ENCODE peak calls at places on chromosome 19, in seven cellular contexts. One of them, this sample, is unnamed. For H3K36me3, the result is how much of the 10 kb centered on the place peaks cover.

GRCh38 chr19:16585808-16586476 is 13.7 kb upstream of the SLC35E1 start:
- DNase-seq in hepatocyte: no peak
- DNase-seq in MM.1S: peak
- DNase-seq in GM23248: no peak
- DNase-seq in GM23338: no peak
- DNase-seq in PC-3: no peak
- DNase-seq in neural progenitor cell: no peak
- DNase-seq in this sample: peak

GRCh38 chr19:21463449-21464105 is 41.8 kb upstream of the ZNF429 start:
- DNase-seq in hepatocyte: peak
- DNase-seq in MM.1S: no peak
- DNase-seq in GM23248: no peak
- DNase-seq in GM23338: peak
- DNase-seq in PC-3: peak
- DNase-seq in neural progenitor cell: peak
- DNase-seq in this sample: no peak

GRCh38 chr19:30781519-30781918 is 409.3 kb downstream of the ZNF536 start:
- DNase-seq in hepatocyte: peak
- DNase-seq in MM.1S: no peak
- DNase-seq in GM23248: no peak
- DNase-seq in GM23338: no peak
- DNase-seq in PC-3: no peak
- DNase-seq in neural progenitor cell: no peak
- DNase-seq in this sample: no peak

GRCh38 chr19:18562086-18562485 is 4.4 kb downstream of the KXD1 start:
- DNase-seq in hepatocyte: no peak
- DNase-seq in MM.1S: no peak
- DNase-seq in GM23248: peak
- DNase-seq in GM23338: no peak
- DNase-seq in PC-3: no peak
- DNase-seq in neural progenitor cell: no peak
- DNase-seq in this sample: no peak

GRCh38 chr19:16441661-16442071 is 30.1 kb downstream of the EPS15L1 start:
- DNase-seq in hepatocyte: peak
- DNase-seq in MM.1S: no peak
- DNase-seq in GM23248: peak
- DNase-seq in GM23338: peak
- DNase-seq in PC-3: peak
- DNase-seq in neural progenitor cell: peak
- DNase-seq in this sample: peak

GRCh38 chr19:48500830-48501445 is 10.7 kb downstream of the LMTK3 start:
- DNase-seq in hepatocyte: no peak
- DNase-seq in MM.1S: no peak
- DNase-seq in GM23248: no peak
- DNase-seq in GM23338: no peak
- DNase-seq in PC-3: no peak
- DNase-seq in neural progenitor cell: no peak
- DNase-seq in this sample: no peak

GRCh38 chr19:16769385-16769784 is 49.7 kb downstream of the NWD1 start:
- DNase-seq in hepatocyte: no peak
- DNase-seq in MM.1S: no peak
- DNase-seq in GM23248: no peak
- DNase-seq in GM23338: no peak
- DNase-seq in PC-3: no peak
- DNase-seq in neural progenitor cell: no peak
- DNase-seq in this sample: no peak

GRCh38 chr19:35211545-35212230 is 16.9 kb downstream of the FAM187B start:
- DNase-seq in hepatocyte: no peak
- DNase-seq in MM.1S: peak
- DNase-seq in GM23248: no peak
- DNase-seq in GM23338: no peak
- DNase-seq in PC-3: no peak
- DNase-seq in neural progenitor cell: no peak
- DNase-seq in this sample: peak

GRCh38 chr19:18629166-18630088 is 7.4 kb upstream of the KLHL26 start:
- DNase-seq in hepatocyte: no peak
- DNase-seq in MM.1S: no peak
- DNase-seq in GM23248: no peak
- DNase-seq in GM23338: no peak
- DNase-seq in PC-3: no peak
- DNase-seq in neural progenitor cell: peak
- DNase-seq in this sample: no peak

GRCh38 chr19:35063940-35064818 is 22.7 kb downstream of the HPN start:
- DNase-seq in hepatocyte: peak
- DNase-seq in MM.1S: no peak
- DNase-seq in GM23248: peak
- DNase-seq in GM23338: no peak
- DNase-seq in PC-3: peak
- DNase-seq in neural progenitor cell: no peak
- DNase-seq in this sample: no peak

GRCh38 chr19:31378404-31378803 is 29.2 kb upstream of the TSHZ3 start:
- DNase-seq in hepatocyte: peak
- DNase-seq in MM.1S: no peak
- DNase-seq in GM23248: peak
- DNase-seq in GM23338: no peak
- DNase-seq in PC-3: peak
- DNase-seq in neural progenitor cell: no peak
- DNase-seq in this sample: no peak

GRCh38 chr19:52099497-52100138 is 4.1 kb upstream of the ZNF841 start:
- DNase-seq in hepatocyte: no peak
- DNase-seq in MM.1S: no peak
- DNase-seq in GM23248: no peak
- DNase-seq in GM23338: no peak
- DNase-seq in PC-3: peak
- DNase-seq in neural progenitor cell: no peak
- DNase-seq in this sample: no peak

GRCh38 chr19:48990400-48990799 is 2.7 kb downstream of the GYS1 start:
- DNase-seq in hepatocyte: no peak
- DNase-seq in MM.1S: no peak
- DNase-seq in GM23248: peak
- DNase-seq in GM23338: no peak
- DNase-seq in PC-3: no peak
- DNase-seq in neural progenitor cell: no peak
- DNase-seq in this sample: no peak

GRCh38 chr19:34480971-34481821 is at the start of gene WTIP:
- DNase-seq in hepatocyte: peak
- DNase-seq in MM.1S: no peak
- DNase-seq in GM23248: peak
- DNase-seq in GM23338: peak
- DNase-seq in PC-3: peak
- DNase-seq in neural progenitor cell: peak
- DNase-seq in this sample: no peak

GRCh38 chr19:56504581-56504980 is 3.1 kb upstream of the ZNF471 start:
- DNase-seq in hepatocyte: no peak
- DNase-seq in MM.1S: no peak
- DNase-seq in GM23248: peak
- DNase-seq in GM23338: no peak
- DNase-seq in PC-3: no peak
- DNase-seq in neural progenitor cell: no peak
- DNase-seq in this sample: no peak

GRCh38 chr19:54154603-54155345 is 4.7 kb downstream of the LENG1 start:
- DNase-seq in hepatocyte: no peak
- DNase-seq in MM.1S: no peak
- DNase-seq in GM23248: peak
- DNase-seq in GM23338: no peak
- DNase-seq in PC-3: no peak
- DNase-seq in neural progenitor cell: no peak
- DNase-seq in this sample: no peak

GRCh38 chr19:54155694-54156093 is 3.8 kb downstream of the LENG1 start:
- DNase-seq in hepatocyte: no peak
- DNase-seq in MM.1S: no peak
- DNase-seq in GM23248: no peak
- DNase-seq in GM23338: peak
- DNase-seq in PC-3: no peak
- DNase-seq in neural progenitor cell: no peak
- DNase-seq in this sample: no peak

GRCh38 chr19:54152878-54153524 is 6.5 kb downstream of the LENG1 start:
- DNase-seq in hepatocyte: no peak
- DNase-seq in MM.1S: no peak
- DNase-seq in GM23248: peak
- DNase-seq in GM23338: no peak
- DNase-seq in PC-3: no peak
- DNase-seq in neural progenitor cell: no peak
- DNase-seq in this sample: no peak

GRCh38 chr19:54152267-54152666 is 7.3 kb downstream of the LENG1 start:
- DNase-seq in hepatocyte: no peak
- DNase-seq in MM.1S: no peak
- DNase-seq in GM23248: no peak
- DNase-seq in GM23338: no peak
- DNase-seq in PC-3: no peak
- DNase-seq in neural progenitor cell: no peak
- DNase-seq in this sample: no peak

DNA sequence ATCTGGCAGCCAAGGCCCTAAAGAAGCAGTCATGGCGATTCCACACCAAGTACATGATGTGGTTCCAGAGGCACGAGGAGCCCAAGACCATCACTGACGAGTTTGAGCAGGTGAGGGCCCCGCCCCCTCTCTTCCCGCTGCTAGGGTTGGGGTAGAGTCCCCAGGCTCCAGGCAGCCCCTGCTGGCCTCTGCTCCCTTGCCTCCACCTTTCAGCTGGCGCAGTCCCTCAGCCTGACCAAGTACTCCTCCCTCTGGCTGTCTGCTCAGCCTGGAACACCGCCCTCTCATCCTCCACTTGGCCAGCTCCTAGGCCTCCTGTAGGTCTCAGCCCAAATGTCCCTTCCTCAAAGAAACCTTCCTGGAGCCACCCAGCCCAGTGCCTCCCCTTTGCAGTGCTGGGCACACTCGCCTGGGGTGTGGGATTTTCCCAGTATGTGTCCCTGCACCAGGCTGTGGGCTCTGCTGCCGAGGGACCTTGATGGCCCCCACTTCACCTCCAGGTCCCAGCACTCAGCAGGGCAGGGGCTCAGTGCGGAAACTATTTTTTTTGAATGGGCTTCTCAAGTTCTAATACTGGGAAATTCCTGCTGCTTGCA is 5.7 kb downstream of the LENG1 start:
- DNase-seq in hepatocyte: no peak
- DNase-seq in MM.1S: no peak
- DNase-seq in GM23248: peak
- DNase-seq in GM23338: no peak
- DNase-seq in PC-3: no peak
- DNase-seq in neural progenitor cell: no peak
- DNase-seq in this sample: no peak
- H3K36me3 ChIP-seq in hepatocyte: under half
- H3K36me3 ChIP-seq in MM.1S: under half
- H3K36me3 ChIP-seq in GM23248: under half
- H3K36me3 ChIP-seq in GM23338: under half
- H3K36me3 ChIP-seq in PC-3: half or more
- H3K36me3 ChIP-seq in neural progenitor cell: under half
- H3K36me3 ChIP-seq in this sample: half or more

DNA sequence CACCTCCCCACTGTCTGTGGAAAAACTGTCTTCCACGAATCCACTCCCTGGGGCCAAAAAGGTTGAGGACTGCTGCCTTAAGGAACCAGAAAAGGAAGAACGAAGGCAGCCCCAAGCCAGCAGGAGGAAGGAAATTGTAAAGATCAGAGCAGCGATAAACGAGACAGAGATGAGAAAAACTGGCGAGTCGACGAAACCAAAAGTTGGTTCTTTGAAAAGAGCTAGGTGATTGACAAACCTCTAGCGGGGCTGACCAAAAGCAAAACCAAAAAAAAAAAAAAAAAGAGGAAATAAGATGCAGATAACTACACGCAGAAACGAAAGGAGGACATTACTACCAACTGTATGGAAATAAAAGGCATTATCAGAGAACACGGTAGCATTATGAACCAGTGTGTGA is 76.9 kb downstream of the GADD45B start:
- DNase-seq in hepatocyte: no peak
- DNase-seq in MM.1S: peak
- DNase-seq in GM23248: peak
- DNase-seq in GM23338: no peak
- DNase-seq in PC-3: peak
- DNase-seq in neural progenitor cell: no peak
- DNase-seq in this sample: peak
- TF ChIP-seq EZH2phosphoT487 in hepatocyte: no peak
- TF ChIP-seq EZH2phosphoT487 in MM.1S: no peak
- TF ChIP-seq EZH2phosphoT487 in GM23248: no peak
- TF ChIP-seq EZH2phosphoT487 in GM23338: no peak
- TF ChIP-seq EZH2phosphoT487 in PC-3: no peak
- TF ChIP-seq EZH2phosphoT487 in neural progenitor cell: no peak
- TF ChIP-seq EZH2phosphoT487 in this sample: no peak

DNA sequence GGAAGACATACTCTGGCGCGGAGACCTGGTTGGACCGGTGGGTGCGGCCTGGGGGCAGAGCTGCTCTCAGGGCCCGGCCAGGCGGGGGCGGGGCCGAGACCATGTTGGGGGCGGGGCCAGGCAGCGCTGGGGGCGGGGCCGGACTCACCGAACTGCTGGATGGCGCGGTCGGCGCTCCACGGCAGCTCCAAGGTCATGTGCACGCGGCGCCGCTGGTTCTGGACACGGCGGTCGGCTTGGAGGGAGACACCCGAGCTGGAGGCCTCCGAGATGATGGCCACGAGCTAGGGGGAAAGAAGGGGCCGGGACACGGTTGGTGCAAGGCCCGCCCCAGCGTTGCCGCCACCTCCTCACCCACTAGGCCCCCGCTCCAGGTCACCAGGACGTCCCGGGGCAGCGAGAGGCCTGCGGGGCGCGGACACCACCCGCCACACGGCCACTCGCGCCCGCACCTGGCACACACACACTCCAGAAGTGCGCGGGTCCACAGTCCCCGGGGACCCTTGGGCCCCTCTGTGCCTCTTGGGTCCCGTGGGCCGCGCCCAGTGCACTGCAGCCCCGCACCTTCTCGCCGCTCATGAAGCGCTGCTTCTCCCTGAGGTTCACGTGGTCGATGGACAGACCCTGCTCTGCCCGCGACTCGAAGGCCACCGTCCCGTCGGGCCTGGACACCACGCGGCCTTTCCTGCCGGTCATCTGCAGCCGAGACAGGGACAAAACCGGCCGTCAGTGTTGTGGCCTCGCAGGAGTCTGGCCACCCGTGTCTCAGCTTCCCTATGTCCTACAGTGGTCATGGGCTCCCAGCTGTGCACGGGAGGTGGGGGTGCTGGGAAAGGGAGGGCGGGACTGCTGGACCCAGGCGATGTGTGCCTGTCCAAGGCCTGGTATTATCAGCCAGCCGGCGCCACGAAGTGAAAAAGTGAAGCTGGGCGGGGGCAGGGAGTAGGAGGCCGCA is 8.7 kb downstream of the GPX4 start:
- DNase-seq in hepatocyte: no peak
- DNase-seq in MM.1S: no peak
- DNase-seq in GM23248: peak
- DNase-seq in GM23338: peak
- DNase-seq in PC-3: no peak
- DNase-seq in neural progenitor cell: peak
- DNase-seq in this sample: no peak
- H3K36me3 ChIP-seq in hepatocyte: under half
- H3K36me3 ChIP-seq in MM.1S: under half
- H3K36me3 ChIP-seq in GM23248: under half
- H3K36me3 ChIP-seq in GM23338: under half
- H3K36me3 ChIP-seq in PC-3: under half
- H3K36me3 ChIP-seq in neural progenitor cell: under half
- H3K36me3 ChIP-seq in this sample: under half

DNA sequence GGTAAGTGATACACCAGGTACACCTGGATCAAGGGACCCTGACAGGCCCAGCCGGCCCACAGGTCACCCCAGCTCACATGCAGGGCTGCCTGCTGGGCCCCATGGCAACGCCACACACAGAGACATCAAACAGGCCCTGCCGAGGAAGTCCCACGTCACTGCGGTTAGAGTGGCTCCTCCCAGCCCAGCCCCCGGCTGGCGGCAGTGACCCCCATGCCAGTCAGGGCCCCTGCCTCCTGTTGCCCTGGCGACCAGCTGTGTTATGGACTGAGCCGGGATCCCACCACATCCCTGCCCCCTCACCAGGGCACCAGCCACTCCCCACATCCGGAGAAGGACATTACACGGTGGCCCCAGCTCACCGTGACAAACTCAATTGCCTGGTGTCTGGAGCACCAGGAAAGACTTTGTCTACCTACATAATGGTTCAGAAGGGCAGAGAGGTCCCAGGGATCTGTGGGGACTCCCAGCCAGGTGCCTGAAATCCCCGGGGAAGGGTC is 30.4 kb upstream of the NANOS3 start:
- DNase-seq in hepatocyte: peak
- DNase-seq in MM.1S: peak
- DNase-seq in GM23248: peak
- DNase-seq in GM23338: peak
- DNase-seq in PC-3: peak
- DNase-seq in neural progenitor cell: peak
- DNase-seq in this sample: peak
- TF ChIP-seq EZH2phosphoT487 in hepatocyte: no peak
- TF ChIP-seq EZH2phosphoT487 in MM.1S: no peak
- TF ChIP-seq EZH2phosphoT487 in GM23248: no peak
- TF ChIP-seq EZH2phosphoT487 in GM23338: no peak
- TF ChIP-seq EZH2phosphoT487 in PC-3: no peak
- TF ChIP-seq EZH2phosphoT487 in neural progenitor cell: no peak
- TF ChIP-seq EZH2phosphoT487 in this sample: no peak

This sample was measured in OCI-LY7.